ENCODE peak calls at places on chromosomes 2 and 18, in eight cellular contexts. K is AG10803, A is hepatocyte, U is RWPE1, P is lower lobe of right lung, O is A549, B is pancreas, E is right lobe of liver. W is an unnamed sample.

GRCh38 chr2:127637725-127638252 is 8.2 kb upstream of the GPR17 start:
- DNase-seq in P (no peak), B (no peak), A (peak), E (no peak), O (peak), U (peak), K (peak), W (no peak)

GRCh38 chr2:100242891-100243670 is 79.2 kb downstream of the LONRF2 start:
- DNase-seq in A (peak), K (peak), O (peak), E (peak), U (peak), P (peak), B (no peak), W (peak)

GRCh38 chr2:119253760-119254600 is 30.3 kb downstream of the STEAP3 start:
- DNase-seq in U (no peak), E (no peak), O (no peak), B (no peak), K (no peak), P (no peak), A (no peak), W (no peak)

GRCh38 chr2:108933691-108934117 is 55.3 kb downstream of the EDAR start:
- DNase-seq in P (no peak), K (no peak), A (no peak), U (peak), B (no peak), O (no peak), E (no peak), W (no peak)

GRCh38 chr2:11738589-11739436 is 7.6 kb upstream of the LPIN1 start:
- DNase-seq in P (peak), U (no peak), O (peak), E (peak), A (peak), K (peak), B (peak), W (peak)

GRCh38 chr2:170862503-170862902 is 45.8 kb downstream of the GAD1 start:
- DNase-seq in A (no peak), B (no peak), E (no peak), K (no peak), O (no peak), P (no peak), U (no peak), W (no peak)

GRCh38 chr2:242004902-242005230 is 135.3 kb downstream of the RTP5 start:
- DNase-seq in B (no peak), U (no peak), A (no peak), P (no peak), K (no peak), E (peak), O (no peak), W (no peak)

GRCh38 chr2:37825586-37825985 is 99.5 kb upstream of the RMDN2 start:
- DNase-seq in A (no peak), E (no peak), U (no peak), K (no peak), B (no peak), P (no peak), O (no peak), W (no peak)

GRCh38 chr2:128260239-128261138 is 58.2 kb downstream of the HS6ST1 start:
- DNase-seq in P (no peak), A (peak), O (peak), U (peak), K (peak), B (no peak), E (no peak), W (peak)

GRCh38 chr2:223101340-223102039 is 49.5 kb downstream of the KCNE4 start:
- DNase-seq in O (peak), K (peak), P (no peak), A (peak), U (peak), E (no peak), B (peak), W (no peak)

GRCh38 chr2:20061476-20061875 is 10.0 kb upstream of the LAPTM4A start:
- DNase-seq in E (no peak), P (no peak), A (no peak), O (no peak), U (no peak), K (peak), B (no peak), W (no peak)

GRCh38 chr2:204027105-204027504 is 90.5 kb downstream of the ICOS start:
- DNase-seq in U (peak), K (no peak), O (no peak), A (no peak), P (no peak), E (no peak), B (no peak), W (no peak)

GRCh38 chr2:20482711-20483110 is 35.8 kb downstream of the RHOB start:
- DNase-seq in E (no peak), P (no peak), U (no peak), O (no peak), K (no peak), B (no peak), A (no peak), W (no peak)

GRCh38 chr18:55458456-55459238 is 129.3 kb downstream of the TCF4 start:
- DNase-seq in K (no peak), E (no peak), U (no peak), P (no peak), A (no peak), B (no peak), O (no peak), W (peak)

GRCh38 chr2:238631491-238632180 is 204.9 kb downstream of the ASB1 start:
- DNase-seq in U (no peak), O (no peak), B (no peak), K (no peak), E (no peak), P (no peak), A (no peak), W (no peak)

GRCh38 chr2:240398711-240399267 is 36.7 kb upstream of the GPC1 start:
- DNase-seq in P (peak), O (no peak), A (no peak), K (no peak), U (no peak), B (no peak), E (peak), W (no peak)

GRCh38 chr2:128241896-128242295 is 76.8 kb downstream of the HS6ST1 start:
- DNase-seq in B (no peak), O (no peak), A (no peak), U (no peak), E (no peak), P (no peak), K (no peak), W (no peak)

GRCh38 chr2:128412181-128412871 is 93.7 kb upstream of the HS6ST1 start:
- DNase-seq in A (no peak), E (no peak), P (no peak), U (no peak), K (peak), B (peak), O (no peak), W (no peak)

GRCh38 chr2:26344581-26345283 is 1.2 kb upstream of the SELENOI start:
- DNase-seq in U (no peak), K (no peak), E (peak), O (peak), B (peak), A (peak), P (no peak), W (no peak)

GRCh38 chr2:235609746-235610145 is 115.9 kb downstream of the AGAP1 start:
- DNase-seq in B (no peak), E (no peak), U (no peak), O (no peak), A (no peak), P (no peak), K (no peak), W (no peak)

GRCh38 chr2:164621761-164622105 is 451 bp upstream of the GRB14 start:
- DNase-seq in A (no peak), E (peak), K (no peak), O (peak), P (no peak), U (peak), B (peak), W (no peak)

DNA sequence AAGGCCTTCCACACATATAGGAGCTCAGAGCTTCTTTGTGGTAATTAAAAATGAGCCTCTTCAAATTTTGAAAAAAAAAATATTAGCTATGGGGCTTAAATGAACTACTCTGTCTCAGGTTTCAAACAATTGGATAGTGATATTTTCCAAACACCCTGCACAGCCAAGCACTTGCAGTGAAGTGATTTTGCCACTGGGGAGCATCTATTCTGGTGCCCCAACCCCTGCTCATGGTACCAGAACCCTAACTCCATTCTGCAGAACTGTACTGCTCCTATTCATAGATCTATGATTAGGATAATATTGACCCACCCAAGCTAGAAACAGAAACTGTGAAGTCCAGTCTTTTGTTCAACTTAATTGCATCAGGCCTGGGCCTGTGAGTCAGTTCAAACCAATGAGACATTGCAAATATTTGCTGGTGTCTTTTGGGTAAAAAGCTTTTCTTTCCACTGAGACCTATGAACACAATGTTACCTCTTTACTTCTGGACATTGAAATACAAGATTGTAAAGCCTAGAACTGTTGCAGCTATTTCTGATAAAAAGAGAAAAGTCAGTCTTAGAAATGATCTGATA is 324.0 kb downstream of the GALNT13 start:
- DNase-seq in A (no peak), P (no peak), U (peak), E (no peak), K (peak), O (peak), B (no peak), W (no peak)
- TF ChIP-seq CTCF in A (no peak), P (no peak), U (no peak), E (no peak), K (no peak), O (peak), B (no peak), W (peak)

DNA sequence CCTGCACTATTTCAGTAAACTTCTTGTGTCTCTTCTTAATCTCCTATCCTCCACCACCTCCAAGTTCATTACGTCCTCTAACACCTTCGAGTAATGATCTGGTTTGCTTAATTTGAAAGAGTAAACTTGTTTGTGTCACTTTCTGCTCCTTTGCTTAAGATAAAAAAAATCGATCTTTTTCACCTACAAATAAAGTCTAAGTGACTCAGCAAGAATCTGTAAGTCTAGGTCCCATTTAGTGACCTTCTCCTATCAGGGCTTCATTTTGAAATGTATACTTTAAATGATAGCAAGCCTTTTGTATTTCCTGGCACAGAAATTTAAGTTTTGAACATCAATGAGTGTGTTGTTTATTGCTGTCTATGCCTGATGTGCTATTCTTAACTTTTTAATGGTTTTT is 260.9 kb upstream of the TFPI start:
- DNase-seq in O (no peak), K (no peak), A (no peak), E (no peak), P (no peak), U (no peak), B (no peak), W (no peak)
- TF ChIP-seq CTCF in O (no peak), K (no peak), A (no peak), E (no peak), P (no peak), U (no peak), B (no peak), W (no peak)

GRCh38 chr2:209276000-209276399 is 147.8 kb upstream of the MAP2 start:
- DNase-seq in E (no peak), P (no peak), A (no peak), B (no peak), K (no peak), O (no peak), U (no peak), W (no peak)

GRCh38 chr2:209277444-209277843 is 146.4 kb upstream of the MAP2 start:
- DNase-seq in U (no peak), B (no peak), A (no peak), O (no peak), P (no peak), E (no peak), K (no peak), W (no peak)
- TF ChIP-seq CTCF in U (no peak), B (no peak), A (no peak), O (no peak), P (no peak), E (no peak), K (no peak), W (no peak)

GRCh38 chr2:9781252-9781651 is 62.0 kb upstream of the TAF1B start:
- DNase-seq in U (peak), K (peak), B (no peak), P (peak), O (no peak), A (peak), E (no peak), W (no peak)

GRCh38 chr2:9778471-9779402 is 64.5 kb upstream of the TAF1B start:
- DNase-seq in K (no peak), A (no peak), P (peak), U (no peak), O (no peak), B (no peak), E (no peak), W (no peak)

GRCh38 chr2:9779572-9780264 is 63.6 kb upstream of the TAF1B start:
- DNase-seq in E (no peak), P (peak), O (no peak), A (no peak), B (no peak), U (no peak), K (no peak), W (no peak)

GRCh38 chr2:9780368-9781130 is 62.7 kb upstream of the TAF1B start:
- DNase-seq in O (no peak), B (no peak), U (no peak), A (no peak), E (no peak), K (peak), P (peak), W (no peak)

DNA sequence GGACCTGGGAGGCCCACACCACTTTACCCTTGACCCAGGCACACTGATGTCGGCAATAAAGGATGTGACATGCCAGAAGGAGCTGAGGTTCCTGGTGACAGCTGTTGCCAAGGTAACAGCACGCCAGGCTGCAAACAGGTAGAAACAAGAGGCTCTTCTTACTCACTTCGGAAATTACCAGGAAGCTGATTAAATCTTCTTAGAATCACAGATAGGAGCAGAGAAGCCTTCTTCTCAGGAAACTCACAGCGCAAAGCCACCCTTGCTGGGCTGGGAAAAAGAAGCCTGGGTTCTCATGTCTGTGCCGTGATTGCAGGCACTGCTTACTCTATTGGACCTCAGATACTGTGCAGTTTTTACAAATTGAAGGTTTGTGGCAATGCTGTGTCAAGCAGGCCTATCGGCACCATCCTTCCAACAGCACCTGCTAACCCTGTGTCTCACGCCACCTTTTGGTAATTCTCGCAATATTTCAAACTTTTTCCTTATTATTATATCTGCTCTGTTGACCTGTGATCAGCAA is 61.0 kb upstream of the TAF1B start:
- DNase-seq in E (no peak), B (no peak), A (peak), P (peak), K (no peak), O (peak), U (peak), W (no peak)
- TF ChIP-seq CTCF in E (no peak), B (no peak), A (peak), P (no peak), K (no peak), O (peak), U (no peak), W (no peak)

GRCh38 chr2:23806201-23806600 is 120.7 kb downstream of the ATAD2B start:
- DNase-seq in B (no peak), U (no peak), P (no peak), E (no peak), K (no peak), A (no peak), O (no peak), W (no peak)

GRCh38 chr2:23801396-23801795 is 125.5 kb downstream of the ATAD2B start:
- DNase-seq in U (no peak), O (no peak), E (no peak), A (no peak), K (peak), P (no peak), B (no peak), W (no peak)

GRCh38 chr2:23803275-23803964 is 123.5 kb downstream of the ATAD2B start:
- DNase-seq in E (no peak), K (peak), O (no peak), A (peak), B (no peak), U (peak), P (no peak), W (no peak)

GRCh38 chr2:23806665-23807064 is 120.3 kb downstream of the ATAD2B start:
- DNase-seq in A (no peak), P (no peak), K (no peak), O (no peak), E (no peak), B (no peak), U (no peak), W (no peak)

GRCh38 chr2:23803965-23804542 is 122.9 kb downstream of the ATAD2B start:
- DNase-seq in K (peak), E (peak), B (peak), U (no peak), A (peak), O (peak), P (peak), W (no peak)
- TF ChIP-seq CTCF in K (peak), E (no peak), B (no peak), U (peak), A (peak), O (peak), P (peak), W (peak)

DNA sequence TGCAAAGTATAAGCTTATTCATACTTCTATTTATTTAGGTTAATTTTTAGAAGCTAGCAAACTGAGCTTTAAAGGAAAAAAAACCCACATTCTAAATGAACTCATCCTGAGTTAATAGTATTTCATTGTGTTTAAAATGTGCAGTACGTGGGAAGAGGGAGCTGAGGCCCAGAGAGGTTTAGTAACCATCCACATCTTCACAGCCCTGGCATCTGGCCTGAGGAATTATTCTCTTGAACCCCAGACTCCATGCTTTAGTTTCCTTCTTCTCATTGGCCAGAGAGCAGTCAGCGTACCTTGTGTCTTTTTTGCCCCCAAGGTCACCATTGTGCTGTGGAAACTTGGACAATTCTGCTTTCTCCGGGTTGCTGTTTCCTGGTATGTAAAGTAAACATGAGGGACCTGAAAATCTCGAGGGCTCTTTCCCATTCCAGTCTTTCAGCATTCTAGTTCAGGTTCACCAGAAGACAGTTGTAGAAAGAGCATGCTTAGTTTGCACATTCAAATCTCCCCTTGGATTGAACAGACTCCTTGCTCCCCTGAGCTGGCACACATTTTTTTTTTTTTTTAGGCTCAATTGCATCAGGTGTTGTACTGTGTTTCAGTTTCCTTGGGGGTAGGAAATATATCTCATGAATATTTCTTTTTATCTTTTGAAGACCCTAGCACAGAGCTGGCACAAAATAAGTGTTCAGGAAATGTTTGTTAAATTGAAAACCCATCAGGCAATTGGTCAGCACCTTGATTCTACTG is 81.4 kb downstream of the MYCN start:
- DNase-seq in P (no peak), A (no peak), B (no peak), E (no peak), K (no peak), U (no peak), O (no peak), W (no peak)
- TF ChIP-seq CTCF in P (no peak), A (no peak), B (no peak), E (no peak), K (no peak), U (no peak), O (no peak), W (no peak)

GRCh38 chr18:32918692-32919250 is 145.9 kb upstream of the KLHL14 start:
- DNase-seq in A (no peak), P (no peak), K (no peak), B (no peak), U (no peak), O (no peak), E (no peak), W (no peak)

GRCh38 chr18:32915526-32915925 is 142.7 kb upstream of the KLHL14 start:
- DNase-seq in B (no peak), O (no peak), A (no peak), K (no peak), E (no peak), U (no peak), P (no peak), W (no peak)

GRCh38 chr18:32922951-32923430 is 150.2 kb upstream of the KLHL14 start:
- DNase-seq in A (no peak), B (no peak), K (no peak), E (no peak), O (no peak), P (no peak), U (no peak), W (no peak)

GRCh38 chr18:32920796-32921787 is 148.3 kb upstream of the KLHL14 start:
- DNase-seq in O (peak), P (no peak), E (no peak), U (peak), K (peak), A (peak), B (no peak), W (no peak)

DNA sequence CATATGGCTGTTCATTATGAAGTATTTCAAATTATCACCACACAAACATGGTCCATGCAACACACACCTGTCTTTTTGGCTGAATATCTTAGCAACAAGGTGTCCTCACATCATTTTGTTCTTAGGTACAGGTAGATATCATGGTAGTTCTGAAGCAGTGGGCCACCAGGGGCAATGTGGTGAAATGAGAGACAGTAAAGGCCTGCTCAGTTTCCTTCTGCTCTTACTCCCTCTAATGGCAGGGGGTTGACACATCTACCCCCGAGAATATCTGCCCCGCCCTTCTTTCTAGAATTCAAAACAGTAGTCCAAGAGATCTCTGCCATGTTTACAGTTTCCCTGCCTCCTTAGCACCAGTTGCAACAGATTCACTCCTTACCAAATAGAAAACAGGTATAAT is 147.0 kb upstream of the KLHL14 start:
- DNase-seq in O (peak), B (no peak), A (peak), P (no peak), U (peak), K (no peak), E (no peak), W (no peak)
- TF ChIP-seq CTCF in O (no peak), B (no peak), A (peak), P (no peak), U (no peak), K (peak), E (no peak), W (peak)